ENCODE peak calls at places on chromosomes 7 and 10, in four cellular contexts. One of them, this sample, is unnamed.

GRCh38 chr10:95242581-95243317 is 48.1 kb downstream of the PDLIM1 start:
- DNase-seq in ovary: no peak
- DNase-seq in tibial nerve: no peak
- DNase-seq in upper lobe of left lung: peak; percentile 58
- DNase-seq in this sample: no peak

GRCh38 chr10:35640951-35641429 is 1.1 kb downstream of the FZD8 start:
- DNase-seq in upper lobe of left lung: peak; percentile 72
- DNase-seq in tibial nerve: no peak
- DNase-seq in ovary: peak; percentile 76
- DNase-seq in this sample: peak; percentile 72

GRCh38 chr7:79291498-79291865 is 162.0 kb downstream of the MAGI2 start:
- DNase-seq in ovary: no peak
- DNase-seq in tibial nerve: no peak
- DNase-seq in upper lobe of left lung: no peak
- DNase-seq in this sample: no peak

GRCh38 chr10:127243490-127244272 is 47.3 kb upstream of the INSYN2A start:
- DNase-seq in ovary: peak; percentile 40
- DNase-seq in tibial nerve: no peak
- DNase-seq in upper lobe of left lung: no peak
- DNase-seq in this sample: no peak

GRCh38 chr10:124677871-124678565 is 66.2 kb downstream of the FAM53B start:
- DNase-seq in tibial nerve: no peak
- DNase-seq in ovary: no peak
- DNase-seq in upper lobe of left lung: no peak
- DNase-seq in this sample: no peak

GRCh38 chr10:58268946-58269831 is at the start of gene CISD1:
- DNase-seq in ovary: peak; percentile 97
- DNase-seq in upper lobe of left lung: peak; percentile 99
- DNase-seq in tibial nerve: peak; percentile 84
- DNase-seq in this sample: peak; percentile 94

GRCh38 chr10:71216751-71217265 is 4.4 kb downstream of the UNC5B start:
- DNase-seq in tibial nerve: no peak
- DNase-seq in ovary: no peak
- DNase-seq in upper lobe of left lung: no peak
- DNase-seq in this sample: peak; percentile 39

GRCh38 chr7:50838675-50839377 is 56.1 kb upstream of the GRB10 start:
- DNase-seq in ovary: peak; percentile 55
- DNase-seq in upper lobe of left lung: no peak
- DNase-seq in tibial nerve: no peak
- DNase-seq in this sample: no peak

GRCh38 chr7:48144291-48144768 is 26.9 kb upstream of the ABCA13 start:
- DNase-seq in tibial nerve: no peak
- DNase-seq in ovary: no peak
- DNase-seq in upper lobe of left lung: no peak
- DNase-seq in this sample: no peak

GRCh38 chr10:102678842-102679289 is 34.6 kb downstream of the TRIM8 start:
- DNase-seq in tibial nerve: peak; percentile 53
- DNase-seq in upper lobe of left lung: peak; percentile 87
- DNase-seq in ovary: peak; percentile 82
- DNase-seq in this sample: no peak

GRCh38 chr7:143988986-143989745 is 11.0 kb upstream of the OR6B1 start:
- DNase-seq in upper lobe of left lung: no peak
- DNase-seq in ovary: no peak
- DNase-seq in tibial nerve: no peak
- DNase-seq in this sample: no peak

GRCh38 chr7:128392446-128393327 is 17.1 kb downstream of the IMPDH1 start:
- DNase-seq in ovary: no peak
- DNase-seq in upper lobe of left lung: no peak
- DNase-seq in tibial nerve: no peak
- DNase-seq in this sample: no peak

GRCh38 chr10:90579602-90580242 is 278.1 kb downstream of the HTR7 start:
- DNase-seq in tibial nerve: no peak
- DNase-seq in ovary: no peak
- DNase-seq in upper lobe of left lung: no peak
- DNase-seq in this sample: no peak

GRCh38 chr7:50552921-50553320 is 12.3 kb downstream of the DDC start:
- DNase-seq in ovary: peak; percentile 48
- DNase-seq in tibial nerve: no peak
- DNase-seq in upper lobe of left lung: no peak
- DNase-seq in this sample: peak; percentile 69

GRCh38 chr7:122305475-122306319 is 1.1 kb upstream of the FEZF1 start:
- DNase-seq in upper lobe of left lung: no peak
- DNase-seq in tibial nerve: no peak
- DNase-seq in ovary: no peak
- DNase-seq in this sample: peak; percentile 61

GRCh38 chr7:75638607-75639070 is 100.1 kb downstream of the HIP1 start:
- DNase-seq in upper lobe of left lung: no peak
- DNase-seq in tibial nerve: peak; percentile 35
- DNase-seq in ovary: peak; percentile 79
- DNase-seq in this sample: peak; percentile 67

GRCh38 chr7:38978474-38978873 is 765 bp downstream of the POU6F2 start:
- DNase-seq in tibial nerve: no peak
- DNase-seq in upper lobe of left lung: no peak
- DNase-seq in ovary: no peak
- DNase-seq in this sample: no peak

GRCh38 chr7:115693779-115694178 is 336.8 kb downstream of the TFEC start:
- DNase-seq in tibial nerve: no peak
- DNase-seq in ovary: no peak
- DNase-seq in upper lobe of left lung: no peak
- DNase-seq in this sample: no peak

GRCh38 chr7:35003679-35004278 is 33.5 kb downstream of the DPY19L1 start:
- DNase-seq in upper lobe of left lung: peak; percentile 90
- DNase-seq in ovary: no peak
- DNase-seq in tibial nerve: no peak
- DNase-seq in this sample: no peak

GRCh38 chr7:55127622-55128081 is 108.8 kb downstream of the EGFR start:
- DNase-seq in tibial nerve: no peak
- DNase-seq in ovary: no peak
- DNase-seq in upper lobe of left lung: peak; percentile 79
- DNase-seq in this sample: no peak

GRCh38 chr7:129264534-129264933 is 39.7 kb downstream of the AHCYL2 start:
- DNase-seq in tibial nerve: no peak
- DNase-seq in upper lobe of left lung: no peak
- DNase-seq in ovary: no peak
- DNase-seq in this sample: no peak

GRCh38 chr10:9253121-9253520 is 1198.6 kb downstream of the GATA3 start:
- DNase-seq in tibial nerve: no peak
- DNase-seq in ovary: no peak
- DNase-seq in upper lobe of left lung: no peak
- DNase-seq in this sample: no peak

GRCh38 chr7:23002698-23003097 is 11.2 kb downstream of the HYCC1 start:
- DNase-seq in ovary: no peak
- DNase-seq in upper lobe of left lung: no peak
- DNase-seq in tibial nerve: no peak
- DNase-seq in this sample: no peak

GRCh38 chr7:130394421-130395188 is 14.3 kb downstream of the CPA1 start:
- DNase-seq in tibial nerve: no peak
- DNase-seq in upper lobe of left lung: no peak
- DNase-seq in ovary: no peak
- DNase-seq in this sample: no peak

GRCh38 chr10:104612577-104613205 is 28.4 kb upstream of the SORCS3 start:
- DNase-seq in ovary: no peak
- DNase-seq in tibial nerve: no peak
- DNase-seq in upper lobe of left lung: no peak
- DNase-seq in this sample: no peak

GRCh38 chr10:104617831-104618230 is 23.3 kb upstream of the SORCS3 start:
- DNase-seq in tibial nerve: no peak
- DNase-seq in ovary: no peak
- DNase-seq in upper lobe of left lung: no peak
- DNase-seq in this sample: no peak

DNA sequence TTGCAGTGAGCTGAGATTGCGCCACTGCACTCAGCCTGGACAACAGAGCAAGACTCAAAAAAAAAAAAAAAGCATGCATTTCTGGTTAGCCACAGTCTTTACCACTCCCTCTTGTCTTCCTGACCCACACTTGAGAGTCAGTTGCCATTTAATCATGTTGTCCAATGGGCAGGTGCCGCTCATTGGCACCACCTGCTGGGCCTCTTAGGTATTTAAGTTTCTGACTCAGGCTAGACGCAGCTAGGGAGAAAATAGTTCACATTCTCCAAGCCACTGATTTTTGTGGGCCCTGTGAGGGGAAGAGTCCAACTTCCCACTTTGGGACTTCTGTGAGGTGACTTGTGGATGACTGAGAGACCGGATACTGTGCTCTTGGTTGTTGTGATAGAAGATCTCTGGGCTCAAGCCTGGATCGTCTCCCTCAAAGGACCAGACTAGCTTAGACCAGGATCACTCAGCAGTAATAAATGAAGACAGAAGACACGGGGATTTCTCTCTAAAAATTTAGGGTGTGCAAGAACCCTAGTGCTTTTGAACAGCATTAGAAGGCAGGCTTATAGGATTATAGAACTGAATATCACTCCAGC is 26.8 kb upstream of the SORCS3 start:
- DNase-seq in tibial nerve: no peak
- DNase-seq in ovary: no peak
- DNase-seq in upper lobe of left lung: no peak
- DNase-seq in this sample: no peak
- TF ChIP-seq CTCF in tibial nerve: no peak
- TF ChIP-seq CTCF in ovary: no peak
- TF ChIP-seq CTCF in upper lobe of left lung: no peak
- TF ChIP-seq CTCF in this sample: peak; percentile 54

GRCh38 chr7:1512781-1513656 is 8.8 kb upstream of the INTS1 start:
- DNase-seq in ovary: no peak
- DNase-seq in upper lobe of left lung: peak; percentile 84
- DNase-seq in tibial nerve: no peak
- DNase-seq in this sample: no peak

GRCh38 chr7:1510780-1511154 is 6.6 kb upstream of the INTS1 start:
- DNase-seq in ovary: no peak
- DNase-seq in upper lobe of left lung: no peak
- DNase-seq in tibial nerve: no peak
- DNase-seq in this sample: no peak

GRCh38 chr7:1514407-1514806 is 10.2 kb upstream of the INTS1 start:
- DNase-seq in upper lobe of left lung: no peak
- DNase-seq in ovary: no peak
- DNase-seq in tibial nerve: no peak
- DNase-seq in this sample: no peak

GRCh38 chr7:1513657-1514095 is 9.5 kb upstream of the INTS1 start:
- DNase-seq in ovary: no peak
- DNase-seq in upper lobe of left lung: peak; percentile 63
- DNase-seq in tibial nerve: no peak
- DNase-seq in this sample: no peak

GRCh38 chr7:1511829-1512422 is 7.7 kb upstream of the INTS1 start:
- DNase-seq in ovary: no peak
- DNase-seq in tibial nerve: no peak
- DNase-seq in upper lobe of left lung: no peak
- DNase-seq in this sample: no peak
- TF ChIP-seq CTCF in ovary: no peak
- TF ChIP-seq CTCF in tibial nerve: no peak
- TF ChIP-seq CTCF in upper lobe of left lung: no peak
- TF ChIP-seq CTCF in this sample: no peak

DNA sequence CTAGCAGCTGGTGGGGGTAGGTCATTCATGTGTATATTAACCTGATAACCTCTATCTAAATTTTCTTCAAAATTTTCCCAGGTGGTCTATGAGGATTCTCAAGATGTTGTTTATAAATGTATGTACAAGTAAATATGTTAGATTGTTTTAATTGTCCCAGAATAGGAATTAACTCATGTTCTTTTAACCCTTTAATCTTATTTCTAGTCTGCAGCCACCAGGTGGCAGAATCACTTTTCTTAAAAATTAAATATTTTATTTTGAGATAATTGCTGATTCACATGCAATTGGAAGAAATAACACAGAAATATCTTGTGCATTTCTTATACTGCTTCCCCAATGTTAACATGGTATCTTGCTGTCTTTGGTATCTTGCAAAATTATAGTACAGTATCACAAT is 589.5 kb downstream of the ARL4A start:
- DNase-seq in upper lobe of left lung: no peak
- DNase-seq in tibial nerve: no peak
- DNase-seq in ovary: no peak
- DNase-seq in this sample: no peak
- TF ChIP-seq CTCF in upper lobe of left lung: no peak
- TF ChIP-seq CTCF in tibial nerve: no peak
- TF ChIP-seq CTCF in ovary: no peak
- TF ChIP-seq CTCF in this sample: peak; percentile 74

DNA sequence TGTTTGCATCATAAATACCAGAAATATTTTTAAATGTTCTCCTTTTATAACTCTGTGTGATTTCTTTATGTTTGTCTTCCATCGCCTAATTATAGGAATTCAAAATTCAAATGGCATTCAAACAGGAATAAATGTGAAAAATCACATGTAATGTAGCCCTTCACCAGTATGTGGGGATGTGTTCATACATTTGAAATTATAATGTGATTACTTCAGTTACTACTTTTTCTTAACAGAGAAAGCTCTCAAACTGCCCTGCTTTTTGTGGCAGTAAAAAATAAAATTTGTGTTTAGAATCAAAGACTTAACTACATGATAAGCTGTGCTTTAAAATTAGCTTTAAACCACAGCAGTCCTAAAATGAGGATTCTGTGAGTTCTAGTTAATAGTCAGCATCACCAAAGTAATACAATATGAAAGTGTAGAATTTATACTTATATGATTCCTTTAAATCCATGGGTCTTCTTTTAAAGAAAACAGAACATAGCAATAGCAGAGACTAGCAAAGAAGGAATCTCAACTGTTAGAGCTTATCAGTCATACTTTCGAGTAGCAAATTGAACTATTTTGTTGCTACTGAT is 7.8 kb upstream of the HERC4 start:
- DNase-seq in upper lobe of left lung: no peak
- DNase-seq in tibial nerve: no peak
- DNase-seq in ovary: no peak
- DNase-seq in this sample: no peak
- TF ChIP-seq CTCF in upper lobe of left lung: no peak
- TF ChIP-seq CTCF in tibial nerve: peak; percentile 34
- TF ChIP-seq CTCF in ovary: no peak
- TF ChIP-seq CTCF in this sample: peak; percentile 34

GRCh38 chr7:92266415-92267241 is 20.9 kb downstream of the ANKIB1 start:
- DNase-seq in ovary: no peak
- DNase-seq in upper lobe of left lung: no peak
- DNase-seq in tibial nerve: no peak
- DNase-seq in this sample: no peak
- TF ChIP-seq CTCF in ovary: no peak
- TF ChIP-seq CTCF in upper lobe of left lung: no peak
- TF ChIP-seq CTCF in tibial nerve: no peak
- TF ChIP-seq CTCF in this sample: no peak